ENCODE peak calls at places on chromosomes 3 and 15, in ten cellular contexts. Z is left cardiac atrium; X is amniotic epithelial cell; D is CD8-positive, alpha-beta T cell; R is HepG2; J is posterior vena cava; W is T-helper 17 cell; S is bronchial epithelial cell; I is AG08395; A is HFF-Myc. C is an unnamed sample.

GRCh38 chr15:53110999-53111398 is 320.9 kb upstream of the ONECUT1 start:
- DNase-seq in Z (no peak), X (no peak), D (no peak), R (no peak), J (no peak), W (no peak), S (no peak), I (no peak), A (no peak), C (no peak)

GRCh38 chr3:153752405-153753027 is 368.7 kb upstream of the ARHGEF26 start:
- DNase-seq in Z (no peak), X (no peak), D (no peak), R (no peak), J (no peak), W (no peak), S (no peak), I (no peak), A (no peak), C (peak)

GRCh38 chr3:53346514-53346913 is 829 bp downstream of the DCP1A start:
- DNase-seq in Z (no peak), X (peak), D (no peak), R (peak), J (no peak), W (no peak), S (peak), I (no peak), A (no peak), C (no peak)

GRCh38 chr15:47887181-47887580 is 169.9 kb downstream of the SEMA6D start:
- DNase-seq in Z (no peak), X (no peak), D (no peak), R (no peak), J (no peak), W (no peak), S (no peak), I (no peak), A (no peak), C (no peak)

GRCh38 chr15:45106002-45106790 is 7.8 kb downstream of the DUOX2 start:
- DNase-seq in Z (no peak), X (no peak), D (no peak), R (no peak), J (peak), W (no peak), S (no peak), I (no peak), A (no peak), C (no peak)

GRCh38 chr3:101809178-101810022 is 30.4 kb downstream of the NXPE3 start:
- DNase-seq in Z (no peak), X (peak), D (peak), R (peak), J (no peak), W (no peak), S (peak), I (peak), A (peak), C (no peak)

GRCh38 chr3:189727898-189728297 is 96.7 kb downstream of the TP63 start:
- DNase-seq in Z (no peak), X (peak), D (no peak), R (no peak), J (no peak), W (no peak), S (peak), I (peak), A (no peak), C (peak)

GRCh38 chr15:100438570-100438969 is 90.2 kb downstream of the CERS3 start:
- DNase-seq in Z (peak), X (peak), D (peak), R (no peak), J (peak), W (no peak), S (peak), I (no peak), A (no peak), C (no peak)

GRCh38 chr3:16239776-16240175 is 25.0 kb downstream of the DPH3 start:
- DNase-seq in Z (no peak), X (peak), D (no peak), R (no peak), J (no peak), W (no peak), S (no peak), I (peak), A (peak), C (no peak)

GRCh38 chr3:192187485-192188051 is 539.8 kb downstream of the FGF12 start:
- DNase-seq in Z (no peak), X (no peak), D (no peak), R (no peak), J (no peak), W (no peak), S (no peak), I (no peak), A (no peak), C (no peak)

GRCh38 chr3:127754411-127755304 is 67.7 kb downstream of the MGLL start:
- DNase-seq in Z (no peak), X (no peak), D (peak), R (no peak), J (peak), W (no peak), S (no peak), I (no peak), A (no peak), C (no peak)

GRCh38 chr15:70051948-70052633 is 45.6 kb downstream of the TLE3 start:
- DNase-seq in Z (no peak), X (no peak), D (no peak), R (no peak), J (peak), W (no peak), S (no peak), I (no peak), A (no peak), C (no peak)

GRCh38 chr15:74318376-74319137 is 48.9 kb downstream of the CYP11A1 start:
- DNase-seq in Z (no peak), X (no peak), D (no peak), R (no peak), J (no peak), W (no peak), S (no peak), I (peak), A (no peak), C (no peak)

GRCh38 chr15:89004726-89005030 is 83.6 kb upstream of the ABHD2 start:
- DNase-seq in Z (no peak), X (no peak), D (no peak), R (no peak), J (no peak), W (no peak), S (no peak), I (no peak), A (no peak), C (no peak)

GRCh38 chr15:69576035-69576526 is 123.5 kb downstream of the RPLP1 start:
- DNase-seq in Z (peak), X (peak), D (peak), R (no peak), J (peak), W (no peak), S (peak), I (peak), A (no peak), C (no peak)

GRCh38 chr3:36362973-36363372 is 17.3 kb upstream of the STAC start:
- DNase-seq in Z (no peak), X (peak), D (no peak), R (peak), J (no peak), W (no peak), S (peak), I (peak), A (peak), C (no peak)

GRCh38 chr3:62133015-62133414 is 240.3 kb downstream of the FEZF2 start:
- DNase-seq in Z (no peak), X (no peak), D (no peak), R (no peak), J (no peak), W (no peak), S (no peak), I (no peak), A (no peak), C (no peak)

GRCh38 chr3:105032541-105032940 is 334.2 kb upstream of the ALCAM start:
- DNase-seq in Z (no peak), X (no peak), D (no peak), R (no peak), J (no peak), W (no peak), S (no peak), I (no peak), A (no peak), C (no peak)

GRCh38 chr3:14204605-14205284 is 26.1 kb downstream of the LSM3 start:
- DNase-seq in Z (peak), X (peak), D (no peak), R (no peak), J (no peak), W (no peak), S (no peak), I (no peak), A (no peak), C (peak)

GRCh38 chr3:9270704-9271103 is 21.3 kb upstream of the SRGAP3 start:
- DNase-seq in Z (no peak), X (no peak), D (no peak), R (no peak), J (no peak), W (no peak), S (no peak), I (no peak), A (no peak), C (no peak)

GRCh38 chr3:117439812-117440211 is 730.2 kb downstream of the TUSC7 start:
- DNase-seq in Z (no peak), X (no peak), D (no peak), R (peak), J (no peak), W (no peak), S (peak), I (peak), A (no peak), C (no peak)

GRCh38 chr15:57025264-57025939 is 107.0 kb downstream of the TCF12 start:
- DNase-seq in Z (no peak), X (peak), D (no peak), R (no peak), J (no peak), W (no peak), S (peak), I (peak), A (no peak), C (peak)

GRCh38 chr3:110743202-110743601 is 328.4 kb upstream of the NECTIN3 start:
- DNase-seq in Z (no peak), X (no peak), D (no peak), R (peak), J (no peak), W (no peak), S (no peak), I (no peak), A (no peak), C (no peak)

C was measured in stromal cell of bone marrow.